ENCODE peak calls at places on chromosome 9, in five cellular contexts. J is H1, T is endodermal cell, G is hepatocyte, R is pancreas. L is an unnamed sample. For H3K4me1, the result is how much of the 10 kb centered on the place peaks cover.

GRCh38 chr9:122318284-122318683 is 52.5 kb upstream of the PTGS1 start:
- DNase-seq in J (no peak), T (no peak), G (no peak), R (no peak), L (no peak)

GRCh38 chr9:119284587-119285337 is 84.5 kb downstream of the BRINP1 start:
- DNase-seq in J (no peak), T (no peak), G (no peak), R (no peak), L (no peak)

GRCh38 chr9:4114569-4115505 is 185.0 kb downstream of the GLIS3 start:
- DNase-seq in J (no peak), T (no peak), G (peak), R (no peak), L (no peak)

GRCh38 chr9:109108318-109108717 is 11.4 kb downstream of the TMEM245 start:
- DNase-seq in J (no peak), T (no peak), G (no peak), R (no peak), L (no peak)

GRCh38 chr9:100229561-100229960 is 123.2 kb downstream of the TEX10 start:
- DNase-seq in J (no peak), T (no peak), G (no peak), R (no peak), L (no peak)

GRCh38 chr9:85741112-85741874 is 461 bp downstream of the AGTPBP1 start:
- DNase-seq in J (peak), T (peak), G (peak), R (no peak), L (no peak)

GRCh38 chr9:72443855-72444254 is 77.6 kb upstream of the TMC1 start:
- DNase-seq in J (no peak), T (no peak), G (no peak), R (no peak), L (no peak)

GRCh38 chr9:97903168-97903567 is 19.1 kb downstream of the TRMO start:
- DNase-seq in J (no peak), T (no peak), G (no peak), R (no peak), L (no peak)

GRCh38 chr9:24587883-24588282 is 42.2 kb upstream of the IZUMO3 start:
- DNase-seq in J (no peak), T (no peak), G (no peak), R (no peak), L (no peak)

GRCh38 chr9:22158275-22158674 is 149.2 kb upstream of the CDKN2B start:
- DNase-seq in J (no peak), T (no peak), G (no peak), R (no peak), L (no peak)

GRCh38 chr9:137756045-137756744 is 121.4 kb upstream of the CACNA1B start:
- DNase-seq in J (no peak), T (no peak), G (no peak), R (no peak), L (no peak)

DNA sequence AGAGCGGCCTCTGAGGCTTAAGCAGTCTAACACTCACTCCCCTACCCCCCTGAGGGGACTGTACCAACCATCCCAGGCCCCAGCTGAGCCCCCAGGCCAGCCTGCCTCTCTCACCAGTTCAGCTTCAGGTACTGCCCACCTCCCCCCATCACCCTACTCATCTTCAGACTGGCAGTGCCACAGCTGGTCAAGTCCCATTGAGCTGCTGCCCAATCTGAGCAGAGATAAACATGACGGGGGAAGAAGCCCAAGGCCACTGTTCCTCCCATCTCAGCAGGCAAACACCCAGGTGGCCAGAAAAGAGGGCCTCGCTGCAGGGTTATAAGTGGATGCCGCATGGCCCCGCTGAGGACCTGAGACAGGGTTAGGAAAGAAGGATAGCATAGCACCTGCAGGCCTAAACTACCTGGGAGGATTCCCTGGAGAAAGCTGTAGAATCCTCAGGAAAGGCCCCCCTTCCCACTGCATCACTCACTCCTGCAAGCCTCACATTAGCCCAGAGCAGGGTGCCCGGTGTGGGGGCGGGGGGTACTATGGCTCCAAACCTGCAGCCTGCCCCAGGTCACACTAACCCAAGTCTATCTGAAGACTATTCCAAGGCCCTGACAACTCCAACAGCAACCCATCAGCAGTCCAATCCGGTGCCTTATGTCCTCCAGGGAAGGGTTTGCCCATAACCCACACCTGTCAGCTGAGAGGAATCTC is 3.6 kb downstream of the B4GALT1 start:
- DNase-seq in J (no peak), T (no peak), G (no peak), R (no peak), L (no peak)
- H3K4me1 ChIP-seq in J (under half), T (under half), G (half or more), R (half or more), L (half or more)

DNA sequence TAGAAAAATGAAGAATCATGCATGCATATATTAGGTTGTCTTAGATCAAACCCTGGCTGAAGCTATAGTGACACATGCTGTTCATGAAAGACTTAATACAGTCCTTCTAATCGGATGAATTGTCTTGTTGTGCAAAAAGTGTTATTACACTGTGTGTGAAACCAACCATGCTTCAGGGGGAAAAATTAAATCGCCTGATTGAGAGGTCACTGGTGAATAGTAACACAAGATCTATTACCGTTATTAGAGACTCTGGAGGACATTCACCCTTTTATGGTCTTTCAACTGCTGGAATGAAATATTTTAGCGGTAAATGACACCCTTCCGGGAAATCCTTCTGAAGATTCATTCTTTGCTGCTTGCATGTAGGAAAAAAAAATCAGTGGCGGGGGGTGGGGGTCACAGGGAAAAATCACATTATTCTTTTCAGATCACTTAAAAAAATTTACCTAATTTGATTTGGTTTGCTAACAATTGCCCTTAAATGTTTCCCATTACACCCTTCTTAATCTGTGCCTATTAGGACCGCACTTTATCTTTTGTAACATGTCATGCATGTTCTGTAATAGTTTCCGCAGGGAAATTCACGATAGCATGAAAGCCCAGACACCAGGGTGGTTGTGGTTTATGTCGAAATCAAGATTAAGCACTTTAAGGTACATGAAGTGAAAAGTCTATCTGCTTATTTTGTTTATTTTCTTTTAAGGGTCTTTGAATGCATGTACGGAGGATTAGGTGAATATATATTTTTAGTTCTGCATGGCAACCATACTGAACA is 120.6 kb downstream of the FOCAD start:
- DNase-seq in J (no peak), T (no peak), G (peak), R (no peak), L (no peak)
- TF ChIP-seq CTCF in J (no peak), T (no peak), G (no peak), R (no peak), L (no peak)

DNA sequence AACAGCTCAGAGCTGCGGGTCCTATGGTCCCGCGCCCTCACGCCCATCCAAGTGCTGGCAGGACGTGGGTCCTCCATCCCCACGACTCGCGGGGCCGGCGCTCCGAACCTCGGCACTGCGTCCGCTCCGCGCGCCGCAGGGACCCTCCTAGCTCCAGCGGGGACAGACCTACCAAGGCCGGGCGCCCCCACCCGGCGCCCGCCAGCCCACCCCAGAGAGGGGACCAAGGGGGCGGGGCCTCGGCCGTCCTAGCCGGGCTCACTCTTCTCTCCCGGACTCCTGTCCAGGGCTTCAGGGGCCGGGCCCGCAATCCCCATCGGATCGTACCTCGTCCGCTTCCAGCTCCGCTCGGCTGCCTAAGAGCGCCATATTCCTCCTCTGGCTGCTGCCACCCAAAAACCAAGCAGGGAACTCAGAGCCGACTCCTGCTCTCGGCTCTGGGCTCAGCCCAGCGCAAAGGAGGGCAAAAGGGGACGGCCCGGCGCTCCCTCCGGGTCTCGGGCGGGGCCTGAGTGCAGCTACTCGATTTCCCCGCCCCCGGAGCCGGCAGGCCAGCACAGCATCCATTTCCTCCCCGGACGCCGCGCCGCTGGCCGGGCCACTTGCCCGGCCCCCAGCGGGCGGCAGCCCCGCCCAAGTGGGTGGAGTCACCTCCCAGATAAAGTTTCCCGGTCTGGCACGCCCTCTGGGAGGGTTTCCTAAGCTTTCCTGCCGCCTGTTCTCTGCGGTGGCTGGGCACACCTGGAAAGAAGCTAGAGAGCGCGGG is at the start of gene TTC39B:
- DNase-seq in J (peak), T (peak), G (peak), R (peak), L (peak)
- H3K4me3 ChIP-seq in J (peak), T (peak), G (peak), R (peak), L (peak)

DNA sequence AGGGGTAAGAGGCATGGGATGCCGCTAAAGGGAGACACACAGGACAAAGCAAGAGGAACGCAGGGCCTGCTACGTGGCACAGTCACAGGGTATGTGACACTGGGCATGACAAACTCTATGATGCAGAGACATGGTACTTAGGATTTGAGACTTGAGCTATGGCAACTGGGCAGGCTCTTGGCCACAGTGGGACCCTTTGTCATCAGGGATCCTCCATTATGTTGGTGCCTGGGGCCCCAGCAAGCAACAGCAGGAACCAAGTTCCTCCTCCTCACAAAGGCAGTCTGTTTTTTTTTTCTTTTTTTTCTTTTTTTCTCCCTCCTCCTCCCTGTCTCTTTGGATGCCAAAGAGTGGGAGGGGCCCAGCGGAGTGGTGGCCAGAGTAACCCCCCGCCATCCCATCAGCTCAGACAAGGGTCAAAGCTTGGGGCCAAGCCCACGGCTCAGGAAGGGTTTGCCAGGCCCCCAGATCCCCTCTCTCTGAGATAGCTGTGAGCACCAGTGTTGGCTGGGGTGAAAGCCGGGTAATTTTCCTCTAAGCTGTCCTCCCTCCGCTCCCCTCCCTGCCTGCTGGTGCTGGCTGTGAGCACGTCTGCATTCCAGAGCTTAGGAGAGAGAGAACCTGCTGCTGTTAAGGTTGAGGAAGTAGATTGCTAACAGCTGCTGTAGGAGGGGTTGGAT is 21.1 kb downstream of the GSN start:
- DNase-seq in J (peak), T (peak), G (peak), R (peak), L (peak)
- H3K4me1 ChIP-seq in J (under half), T (under half), G (half or more), R (under half), L (half or more)

GRCh38 chr9:33923998-33924701 is 107.2 kb downstream of the UBE2R2 start:
- DNase-seq in J (no peak), T (peak), G (no peak), R (peak), L (no peak)

GRCh38 chr9:33926746-33927485 is 110.0 kb downstream of the UBE2R2 start:
- DNase-seq in J (no peak), T (no peak), G (no peak), R (no peak), L (no peak)

GRCh38 chr9:33923079-33923478 is 106.1 kb downstream of the UBE2R2 start:
- DNase-seq in J (no peak), T (no peak), G (no peak), R (no peak), L (no peak)

GRCh38 chr9:33927694-33928093 is 110.7 kb downstream of the UBE2R2 start:
- DNase-seq in J (no peak), T (peak), G (no peak), R (no peak), L (no peak)

GRCh38 chr9:33924978-33925797 is 108.2 kb downstream of the UBE2R2 start:
- DNase-seq in J (peak), T (peak), G (peak), R (peak), L (peak)
- TF ChIP-seq CTCF in J (peak), T (peak), G (peak), R (no peak), L (peak)

GRCh38 chr9:95506692-95507455 is 9.9 kb downstream of the PTCH1 start:
- DNase-seq in J (peak), T (peak), G (peak), R (peak), L (peak)
- H3K4me3 ChIP-seq in J (peak), T (peak), G (peak), R (peak), L (peak)

DNA sequence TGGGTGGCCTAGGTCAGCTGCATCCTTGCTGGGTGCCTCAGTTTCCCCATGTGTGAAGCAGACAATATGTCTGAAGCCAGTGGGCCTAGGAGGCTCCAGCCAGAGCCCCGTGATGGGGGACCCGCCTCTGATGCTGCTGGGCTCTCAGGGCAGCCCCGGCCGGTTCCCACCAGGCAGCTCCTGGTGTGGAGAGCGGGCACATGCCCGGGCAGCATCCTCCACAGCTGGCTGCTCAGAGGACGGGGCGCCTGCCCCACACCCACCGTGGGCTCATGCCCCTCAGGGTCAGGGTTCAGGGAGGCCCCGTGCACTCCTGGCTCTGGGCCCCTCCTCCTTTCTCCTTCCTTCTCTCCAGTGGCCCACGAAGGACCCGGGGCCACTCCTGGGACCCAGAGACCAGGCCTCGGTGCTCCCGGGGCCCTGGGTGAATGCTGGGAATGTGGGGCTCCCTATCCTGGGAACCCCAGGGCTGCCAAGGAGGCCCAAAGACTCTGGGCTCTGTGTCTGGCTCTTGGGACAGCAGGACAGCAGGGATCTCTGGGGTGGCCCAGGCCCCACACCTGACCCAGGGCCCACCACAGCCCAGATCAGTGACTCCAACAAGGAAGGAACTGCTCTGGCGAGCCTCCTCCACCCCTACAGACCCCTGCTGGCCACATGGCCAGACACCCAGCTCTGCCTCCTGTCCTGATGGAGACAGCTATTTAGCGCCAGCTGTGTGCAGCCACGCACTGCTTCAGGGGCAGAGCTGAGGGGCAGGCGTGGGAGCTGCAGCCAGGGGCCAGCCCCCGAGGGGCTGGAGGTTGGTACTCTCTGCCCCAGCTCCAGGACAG is 39.5 kb upstream of the EGFL7 start:
- DNase-seq in J (peak), T (no peak), G (no peak), R (no peak), L (no peak)
- H3K4me1 ChIP-seq in J (under half), T (under half), G (half or more), R (under half), L (under half)

GRCh38 chr9:23483566-23483965 is 342.5 kb downstream of the ELAVL2 start:
- DNase-seq in J (no peak), T (no peak), G (no peak), R (no peak), L (no peak)

GRCh38 chr9:23477908-23478307 is 348.1 kb downstream of the ELAVL2 start:
- DNase-seq in J (no peak), T (no peak), G (no peak), R (no peak), L (no peak)
- TF ChIP-seq CTCF in J (no peak), T (peak), G (no peak), R (no peak), L (no peak)